ENCODE peak calls at places on chromosomes 16 and 17, in five cellular contexts. One of them, this sample, is unnamed.

GRCh38 chr16:9050102-9050830 is 41.2 kb upstream of the HAPSTR1 start:
- DNase-seq in heart left ventricle: no peak
- DNase-seq in GM12878: no peak
- DNase-seq in esophagus squamous epithelium: no peak
- DNase-seq in adrenal gland: peak; percentile 18
- DNase-seq in this sample: no peak

GRCh38 chr17:441155-441950 is 88.7 kb upstream of the RPH3AL start:
- DNase-seq in heart left ventricle: no peak
- DNase-seq in GM12878: no peak
- DNase-seq in esophagus squamous epithelium: no peak
- DNase-seq in adrenal gland: no peak
- DNase-seq in this sample: no peak

GRCh38 chr17:42098747-42099399 is 600 bp upstream of the ZNF385C start:
- DNase-seq in heart left ventricle: no peak
- DNase-seq in GM12878: no peak
- DNase-seq in esophagus squamous epithelium: no peak
- DNase-seq in adrenal gland: no peak
- DNase-seq in this sample: no peak

GRCh38 chr16:46673320-46674013 is 15.5 kb downstream of the VPS35 start:
- DNase-seq in heart left ventricle: peak; percentile 42
- DNase-seq in GM12878: peak; percentile 27
- DNase-seq in esophagus squamous epithelium: no peak
- DNase-seq in adrenal gland: peak; percentile 40
- DNase-seq in this sample: peak; percentile 82

GRCh38 chr17:51004249-51004648 is 116.4 kb downstream of the SPAG9 start:
- DNase-seq in heart left ventricle: no peak
- DNase-seq in GM12878: no peak
- DNase-seq in esophagus squamous epithelium: no peak
- DNase-seq in adrenal gland: no peak
- DNase-seq in this sample: no peak

GRCh38 chr16:87201052-87201451 is 116.1 kb downstream of the C16orf95 start:
- DNase-seq in heart left ventricle: peak; percentile 82
- DNase-seq in GM12878: no peak
- DNase-seq in esophagus squamous epithelium: no peak
- DNase-seq in adrenal gland: peak; percentile 32
- DNase-seq in this sample: no peak

GRCh38 chr17:49514374-49514738 is 19.3 kb downstream of the NGFR start:
- DNase-seq in heart left ventricle: no peak
- DNase-seq in GM12878: no peak
- DNase-seq in esophagus squamous epithelium: no peak
- DNase-seq in adrenal gland: no peak
- DNase-seq in this sample: no peak

GRCh38 chr17:76867578-76868175 is 527 bp upstream of the MGAT5B start:
- DNase-seq in heart left ventricle: no peak
- DNase-seq in GM12878: no peak
- DNase-seq in esophagus squamous epithelium: no peak
- DNase-seq in adrenal gland: no peak
- DNase-seq in this sample: no peak

GRCh38 chr17:7851438-7852261 is 3.2 kb upstream of the TMEM88 start:
- DNase-seq in heart left ventricle: peak; percentile 92
- DNase-seq in GM12878: peak; percentile 73
- DNase-seq in esophagus squamous epithelium: no peak
- DNase-seq in adrenal gland: peak; percentile 92
- DNase-seq in this sample: peak; percentile 96

GRCh38 chr17:51366866-51367265 is 106.5 kb downstream of the UTP18 start:
- DNase-seq in heart left ventricle: no peak
- DNase-seq in GM12878: no peak
- DNase-seq in esophagus squamous epithelium: no peak
- DNase-seq in adrenal gland: no peak
- DNase-seq in this sample: no peak

GRCh38 chr17:50288306-50288705 is 14.0 kb downstream of the TMEM92 start:
- DNase-seq in heart left ventricle: no peak
- DNase-seq in GM12878: no peak
- DNase-seq in esophagus squamous epithelium: no peak
- DNase-seq in adrenal gland: no peak
- DNase-seq in this sample: no peak

GRCh38 chr17:38943607-38944006 is 18.2 kb downstream of the LASP1NB start:
- DNase-seq in heart left ventricle: no peak
- DNase-seq in GM12878: no peak
- DNase-seq in esophagus squamous epithelium: no peak
- DNase-seq in adrenal gland: no peak
- DNase-seq in this sample: no peak

GRCh38 chr17:27319536-27320221 is 25.8 kb downstream of the WSB1 start:
- DNase-seq in heart left ventricle: peak; percentile 85
- DNase-seq in GM12878: no peak
- DNase-seq in esophagus squamous epithelium: no peak
- DNase-seq in adrenal gland: peak; percentile 61
- DNase-seq in this sample: peak; percentile 60

GRCh38 chr17:72122668-72123495 is 2.1 kb downstream of the SOX9 start:
- DNase-seq in heart left ventricle: no peak
- DNase-seq in GM12878: no peak
- DNase-seq in esophagus squamous epithelium: no peak
- DNase-seq in adrenal gland: no peak
- DNase-seq in this sample: no peak

GRCh38 chr17:59618894-59619312 is 792 bp upstream of the CLTC start:
- DNase-seq in heart left ventricle: no peak
- DNase-seq in GM12878: no peak
- DNase-seq in esophagus squamous epithelium: no peak
- DNase-seq in adrenal gland: no peak
- DNase-seq in this sample: no peak

GRCh38 chr17:4948166-4948996 is at the start of gene PFN1:
- DNase-seq in heart left ventricle: peak; percentile 91
- DNase-seq in GM12878: peak; percentile 69
- DNase-seq in esophagus squamous epithelium: peak; percentile 80
- DNase-seq in adrenal gland: peak; percentile 92
- DNase-seq in this sample: peak; percentile 93

GRCh38 chr16:55294947-55295346 is 29.1 kb upstream of the IRX6 start:
- DNase-seq in heart left ventricle: peak; percentile 63
- DNase-seq in GM12878: no peak
- DNase-seq in esophagus squamous epithelium: no peak
- DNase-seq in adrenal gland: no peak
- DNase-seq in this sample: no peak

GRCh38 chr17:78736526-78737079 is 45.5 kb downstream of the CYTH1 start:
- DNase-seq in heart left ventricle: peak; percentile 88
- DNase-seq in GM12878: no peak
- DNase-seq in esophagus squamous epithelium: no peak
- DNase-seq in adrenal gland: no peak
- DNase-seq in this sample: peak; percentile 91
- TF ChIP-seq POLR2A in heart left ventricle: peak; percentile 42
- TF ChIP-seq POLR2A in GM12878: peak; percentile 78
- TF ChIP-seq POLR2A in esophagus squamous epithelium: no peak
- TF ChIP-seq POLR2A in adrenal gland: no peak
- TF ChIP-seq POLR2A in this sample: peak; percentile 91

GRCh38 chr17:81703747-81704654 is 834 bp downstream of the MRPL12 start:
- DNase-seq in heart left ventricle: no peak
- DNase-seq in GM12878: no peak
- DNase-seq in esophagus squamous epithelium: no peak
- DNase-seq in adrenal gland: no peak
- DNase-seq in this sample: no peak

GRCh38 chr17:81700353-81701287 is 2.5 kb upstream of the MRPL12 start:
- DNase-seq in heart left ventricle: no peak
- DNase-seq in GM12878: no peak
- DNase-seq in esophagus squamous epithelium: no peak
- DNase-seq in adrenal gland: no peak
- DNase-seq in this sample: no peak

GRCh38 chr17:81702934-81703746 is at the start of gene MRPL12:
- DNase-seq in heart left ventricle: peak; percentile 94
- DNase-seq in GM12878: peak; percentile 69
- DNase-seq in esophagus squamous epithelium: peak; percentile 48
- DNase-seq in adrenal gland: peak; percentile 93
- DNase-seq in this sample: peak; percentile 91

GRCh38 chr17:81697261-81698044 is 5.7 kb upstream of the MRPL12 start:
- DNase-seq in heart left ventricle: no peak
- DNase-seq in GM12878: no peak
- DNase-seq in esophagus squamous epithelium: no peak
- DNase-seq in adrenal gland: no peak
- DNase-seq in this sample: no peak

DNA sequence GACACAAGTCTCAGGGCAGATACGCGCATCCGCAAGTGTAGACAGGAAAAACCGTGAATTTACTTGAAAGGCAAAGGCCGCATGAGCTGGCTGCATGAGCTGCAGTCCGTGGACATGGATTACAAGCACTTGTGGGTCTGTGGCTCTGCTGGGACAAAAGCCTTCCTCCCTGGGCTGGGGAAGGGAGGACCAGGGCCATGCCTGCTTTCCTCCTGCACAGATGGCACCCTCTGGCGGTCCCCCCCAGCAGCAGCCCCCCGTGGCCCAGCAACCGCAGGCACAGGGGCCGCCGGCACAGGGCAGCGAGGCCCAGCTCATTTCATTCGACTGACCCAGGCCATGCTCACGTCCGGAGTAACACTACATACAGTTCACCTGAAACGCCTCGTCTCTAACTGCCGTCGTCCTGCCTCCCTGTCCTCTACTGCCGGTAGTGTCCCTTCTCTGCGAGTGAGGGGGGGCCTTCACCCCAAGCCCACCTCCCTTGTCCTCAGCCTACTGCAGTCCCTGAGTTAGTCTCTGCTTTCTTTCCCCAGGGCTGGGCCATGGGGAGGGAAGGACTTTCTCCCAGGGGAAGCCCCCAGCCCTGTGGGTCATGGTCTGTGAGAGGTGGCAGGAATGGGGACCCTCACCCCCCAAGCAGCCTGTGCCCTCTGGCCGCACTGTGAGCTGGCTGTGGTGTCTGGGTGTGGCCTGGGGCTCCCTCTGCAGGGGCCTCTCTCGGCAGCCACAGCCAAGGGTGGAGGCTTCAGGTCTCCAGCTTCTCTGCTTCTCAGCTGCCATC is 1.7 kb upstream of the MRPL12 start:
- DNase-seq in heart left ventricle: no peak
- DNase-seq in GM12878: no peak
- DNase-seq in esophagus squamous epithelium: no peak
- DNase-seq in adrenal gland: no peak
- DNase-seq in this sample: no peak
- H3K36me3 ChIP-seq in heart left ventricle: peaks cover 69% of the 10 kb centered on the region
- H3K36me3 ChIP-seq in GM12878: peaks cover 23% of the 10 kb centered on the region
- H3K36me3 ChIP-seq in esophagus squamous epithelium: peaks cover 51% of the 10 kb centered on the region
- H3K36me3 ChIP-seq in adrenal gland: no peaks in the 10 kb centered on the region
- H3K36me3 ChIP-seq in this sample: no peaks in the 10 kb centered on the region

GRCh38 chr16:69367980-69368379 is 16.4 kb upstream of the TMED6 start:
- DNase-seq in heart left ventricle: no peak
- DNase-seq in GM12878: no peak
- DNase-seq in esophagus squamous epithelium: no peak
- DNase-seq in adrenal gland: no peak
- DNase-seq in this sample: peak; percentile 18

GRCh38 chr16:69364088-69364487 is 12.5 kb upstream of the TMED6 start:
- DNase-seq in heart left ventricle: no peak
- DNase-seq in GM12878: no peak
- DNase-seq in esophagus squamous epithelium: no peak
- DNase-seq in adrenal gland: no peak
- DNase-seq in this sample: no peak

GRCh38 chr16:69363281-69363717 is 11.7 kb upstream of the TMED6 start:
- DNase-seq in heart left ventricle: no peak
- DNase-seq in GM12878: no peak
- DNase-seq in esophagus squamous epithelium: no peak
- DNase-seq in adrenal gland: no peak
- DNase-seq in this sample: no peak

GRCh38 chr16:69365901-69366300 is 14.3 kb upstream of the TMED6 start:
- DNase-seq in heart left ventricle: no peak
- DNase-seq in GM12878: no peak
- DNase-seq in esophagus squamous epithelium: no peak
- DNase-seq in adrenal gland: no peak
- DNase-seq in this sample: no peak

DNA sequence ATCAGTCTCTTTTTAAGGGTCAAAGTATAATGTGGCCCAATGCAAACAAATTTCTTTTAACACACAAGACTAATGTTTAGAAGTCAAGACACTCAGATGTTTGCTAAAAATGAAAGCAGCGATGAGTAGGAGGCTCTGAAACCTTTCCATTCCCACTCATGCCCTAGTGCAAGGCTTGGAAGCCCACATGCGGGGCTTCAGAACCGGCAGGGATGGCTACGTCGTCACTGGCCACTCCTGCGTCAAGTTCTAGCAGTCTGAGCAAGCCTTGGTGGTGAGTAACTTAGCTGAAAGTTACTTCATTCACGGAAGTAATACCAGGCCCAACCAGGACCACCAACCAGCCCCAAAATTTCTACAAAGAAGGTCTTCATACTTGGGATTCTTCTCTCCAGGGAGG is 14.8 kb upstream of the TMED6 start:
- DNase-seq in heart left ventricle: no peak
- DNase-seq in GM12878: no peak
- DNase-seq in esophagus squamous epithelium: no peak
- DNase-seq in adrenal gland: no peak
- DNase-seq in this sample: no peak
- H3K4me1 ChIP-seq in heart left ventricle: no peaks in the 10 kb centered on the region
- H3K4me1 ChIP-seq in GM12878: no peaks in the 10 kb centered on the region
- H3K4me1 ChIP-seq in esophagus squamous epithelium: no peaks in the 10 kb centered on the region
- H3K4me1 ChIP-seq in adrenal gland: no peaks in the 10 kb centered on the region
- H3K4me1 ChIP-seq in this sample: no peaks in the 10 kb centered on the region

GRCh38 chr16:20767577-20767976 is 3.8 kb downstream of the ACSM3 start:
- DNase-seq in heart left ventricle: no peak
- DNase-seq in GM12878: no peak
- DNase-seq in esophagus squamous epithelium: no peak
- DNase-seq in adrenal gland: no peak
- DNase-seq in this sample: no peak
- TF ChIP-seq POLR2A in heart left ventricle: no peak
- TF ChIP-seq POLR2A in GM12878: no peak
- TF ChIP-seq POLR2A in esophagus squamous epithelium: no peak
- TF ChIP-seq POLR2A in adrenal gland: no peak
- TF ChIP-seq POLR2A in this sample: no peak

GRCh38 chr16:84800579-84800978 is 19.2 kb upstream of the CRISPLD2 start:
- DNase-seq in heart left ventricle: no peak
- DNase-seq in GM12878: no peak
- DNase-seq in esophagus squamous epithelium: no peak
- DNase-seq in adrenal gland: no peak
- DNase-seq in this sample: no peak
- H3K36me3 ChIP-seq in heart left ventricle: no peaks in the 10 kb centered on the region
- H3K36me3 ChIP-seq in GM12878: no peaks in the 10 kb centered on the region
- H3K36me3 ChIP-seq in esophagus squamous epithelium: no peaks in the 10 kb centered on the region
- H3K36me3 ChIP-seq in adrenal gland: no peaks in the 10 kb centered on the region
- H3K36me3 ChIP-seq in this sample: no peaks in the 10 kb centered on the region